ENCODE peak calls at places on chromosomes 11 and 22, in seven cellular contexts. O is thoracic aorta, L is nephron progenitor cell, U is GM12865, F is HL-60, C is MM.1S, B is GM10248. W is an unnamed sample.

GRCh38 chr11:112279901-112280267 is 19.2 kb upstream of the PLET1 start:
- DNase-seq in O (no peak), L (peak), U (peak), F (no peak), C (peak), B (peak), W (peak)

GRCh38 chr11:128290106-128290840 is 297.1 kb downstream of the ETS1 start:
- DNase-seq in O (no peak), L (peak), U (peak), F (peak), C (peak), B (peak), W (peak)

GRCh38 chr11:3123761-3124733 is 41.1 kb downstream of the OSBPL5 start:
- DNase-seq in O (peak), L (no peak), U (no peak), F (peak), C (no peak), B (no peak), W (no peak)

GRCh38 chr11:14916403-14916802 is 24.4 kb upstream of the CYP2R1 start:
- DNase-seq in O (no peak), L (no peak), U (no peak), F (no peak), C (no peak), B (no peak), W (no peak)

GRCh38 chr11:36249271-36249670 is 40.0 kb downstream of the COMMD9 start:
- DNase-seq in O (no peak), L (no peak), U (no peak), F (no peak), C (no peak), B (no peak), W (no peak)

GRCh38 chr11:118625036-118625690 is 17.7 kb downstream of the PHLDB1 start:
- DNase-seq in O (no peak), L (no peak), U (no peak), F (no peak), C (no peak), B (no peak), W (no peak)

GRCh38 chr22:36385491-36386350 is 2.0 kb downstream of the MYH9 start:
- DNase-seq in O (peak), L (no peak), U (peak), F (no peak), C (peak), B (no peak), W (no peak)

GRCh38 chr11:120289426-120289825 is 35.7 kb upstream of the TLCD5 start:
- DNase-seq in O (no peak), L (no peak), U (no peak), F (peak), C (no peak), B (no peak), W (no peak)

GRCh38 chr11:134050541-134051383 is 18.1 kb upstream of the JAM3 start:
- DNase-seq in O (no peak), L (peak), U (peak), F (peak), C (peak), B (peak), W (peak)

GRCh38 chr11:101390539-101390938 is 193.3 kb downstream of the TRPC6 start:
- DNase-seq in O (no peak), L (no peak), U (no peak), F (no peak), C (no peak), B (no peak), W (no peak)

GRCh38 chr11:70005107-70005818 is 72.9 kb upstream of the ANO1 start:
- DNase-seq in O (no peak), L (no peak), U (no peak), F (no peak), C (no peak), B (no peak), W (no peak)

GRCh38 chr11:103091024-103091423 is 936 bp downstream of the DCUN1D5 start:
- DNase-seq in O (no peak), L (no peak), U (peak), F (no peak), C (no peak), B (no peak), W (no peak)

GRCh38 chr11:36899796-36900195 is 301.8 kb upstream of the RAG2 start:
- DNase-seq in O (no peak), L (no peak), U (no peak), F (no peak), C (no peak), B (no peak), W (no peak)

DNA sequence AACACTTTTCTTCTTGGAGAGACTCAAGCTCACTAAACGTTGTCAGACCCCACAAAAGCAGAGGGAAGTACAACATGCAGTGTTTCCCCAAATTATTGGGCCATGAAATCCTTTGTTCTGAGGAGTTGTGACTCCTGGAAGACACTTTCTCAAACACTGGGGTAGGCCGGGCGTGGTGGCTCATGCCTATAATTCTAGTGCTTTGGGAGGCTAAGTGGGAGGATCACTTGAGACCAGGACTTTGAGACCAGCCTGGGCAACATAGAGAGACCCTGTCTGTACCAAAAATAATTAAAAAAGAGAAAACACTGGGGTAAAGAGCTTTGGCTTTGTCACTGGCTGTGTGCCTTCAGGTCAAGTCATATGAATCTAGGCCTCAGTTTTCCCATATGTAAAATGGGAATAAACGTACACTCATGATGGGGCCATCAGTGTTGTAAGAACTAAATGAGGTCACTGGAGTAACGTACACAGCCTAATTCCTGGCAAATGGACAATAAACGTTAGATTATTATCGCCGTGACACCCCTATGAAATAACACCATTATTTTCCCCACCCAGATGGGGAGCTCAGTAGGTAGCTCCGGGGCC is 92.0 kb downstream of the RRM1 start:
- DNase-seq in O (no peak), L (no peak), U (no peak), F (no peak), C (no peak), B (no peak), W (no peak)
- TF ChIP-seq CTCF in O (no peak), L (no peak), U (no peak), F (no peak), C (no peak), B (no peak), W (no peak)

GRCh38 chr11:8288824-8289223 is 25.1 kb upstream of the LMO1 start:
- DNase-seq in O (no peak), L (no peak), U (no peak), F (no peak), C (no peak), B (no peak), W (no peak)

GRCh38 chr11:8286886-8287285 is 23.2 kb upstream of the LMO1 start:
- DNase-seq in O (no peak), L (no peak), U (no peak), F (no peak), C (no peak), B (no peak), W (no peak)

GRCh38 chr11:8287297-8288070 is 23.8 kb upstream of the LMO1 start:
- DNase-seq in O (no peak), L (no peak), U (no peak), F (no peak), C (no peak), B (no peak), W (no peak)

GRCh38 chr11:8289426-8290047 is 25.9 kb upstream of the LMO1 start:
- DNase-seq in O (no peak), L (no peak), U (no peak), F (no peak), C (no peak), B (no peak), W (no peak)

GRCh38 chr11:8288166-8288772 is 24.6 kb upstream of the LMO1 start:
- DNase-seq in O (no peak), L (no peak), U (no peak), F (no peak), C (no peak), B (no peak), W (no peak)
- TF ChIP-seq CTCF in O (no peak), L (no peak), U (no peak), F (no peak), C (no peak), B (no peak), W (no peak)

GRCh38 chr11:125180413-125181305 is 16.1 kb downstream of the PKNOX2 start:
- DNase-seq in O (no peak), L (no peak), U (no peak), F (no peak), C (no peak), B (no peak), W (no peak)
- TF ChIP-seq CTCF in O (no peak), L (no peak), U (no peak), F (no peak), C (no peak), B (no peak), W (no peak)

GRCh38 chr11:61962213-61963015 is 5.0 kb downstream of the FTH1 start:
- DNase-seq in O (no peak), L (no peak), U (no peak), F (no peak), C (no peak), B (no peak), W (no peak)
- TF ChIP-seq CTCF in O (no peak), L (no peak), U (no peak), F (no peak), C (no peak), B (no peak), W (no peak)

GRCh38 chr22:26797910-26798309 is 140.5 kb downstream of the MIAT start:
- DNase-seq in O (no peak), L (no peak), U (peak), F (no peak), C (no peak), B (no peak), W (no peak)
- TF ChIP-seq CTCF in O (no peak), L (no peak), U (no peak), F (no peak), C (no peak), B (no peak), W (no peak)

DNA sequence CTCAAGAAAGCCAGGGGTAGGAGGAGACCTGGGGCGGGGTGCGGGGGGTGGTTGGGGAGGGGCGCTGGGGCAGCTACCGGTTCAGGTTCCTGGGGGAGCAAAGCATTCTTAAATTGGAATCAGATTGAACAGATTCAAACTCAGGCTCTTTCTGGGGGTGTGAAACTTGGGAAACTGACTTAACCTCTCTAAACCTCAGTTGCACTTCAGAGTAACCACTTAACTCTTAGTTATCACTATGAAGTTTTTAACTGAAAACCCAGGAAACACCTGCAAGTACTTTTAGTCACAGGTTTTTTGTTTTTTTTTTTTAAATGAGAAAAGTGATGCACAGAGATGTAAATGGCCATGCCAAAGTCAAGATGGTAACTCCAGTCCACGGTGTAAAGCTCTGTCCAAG is 72.0 kb downstream of the RCN1 start:
- DNase-seq in O (no peak), L (no peak), U (no peak), F (no peak), C (peak), B (no peak), W (no peak)
- TF ChIP-seq CTCF in O (no peak), L (no peak), U (no peak), F (no peak), C (no peak), B (no peak), W (no peak)

DNA sequence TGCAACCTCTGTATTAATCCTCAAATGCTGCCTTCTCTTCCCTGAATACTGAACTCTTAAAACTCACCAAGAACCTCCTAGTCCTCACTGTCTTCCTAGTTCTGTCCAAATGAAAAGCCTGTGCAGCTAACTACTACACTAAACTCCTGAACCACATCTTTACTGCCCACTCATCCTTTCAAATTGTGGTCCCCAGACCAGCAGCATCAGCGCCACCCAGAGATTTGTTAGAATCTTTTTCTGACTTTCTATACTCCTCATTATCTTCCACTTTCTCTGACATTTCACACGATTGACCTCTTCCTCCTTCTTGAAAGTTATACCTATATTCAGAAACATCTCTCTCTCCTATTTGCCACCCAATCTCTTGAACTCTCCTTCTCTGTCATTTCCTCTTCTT is 461.3 kb downstream of the DLG2 start:
- DNase-seq in O (no peak), L (no peak), U (peak), F (no peak), C (no peak), B (no peak), W (no peak)
- TF ChIP-seq CTCF in O (no peak), L (no peak), U (no peak), F (no peak), C (no peak), B (no peak), W (no peak)

GRCh38 chr11:48384670-48385069 is 18.4 kb upstream of the OR4C5 start:
- DNase-seq in O (no peak), L (no peak), U (peak), F (peak), C (no peak), B (no peak), W (no peak)
- TF ChIP-seq CTCF in O (no peak), L (no peak), U (peak), F (no peak), C (peak), B (no peak), W (no peak)

GRCh38 chr11:24386551-24387404 is 110.1 kb upstream of the LUZP2 start:
- DNase-seq in O (no peak), L (peak), U (peak), F (no peak), C (peak), B (no peak), W (no peak)
- TF ChIP-seq CTCF in O (no peak), L (peak), U (no peak), F (no peak), C (peak), B (no peak), W (peak)

W was measured in progenitor cell of endocrine pancreas.